ENCODE peak calls at places on chromosomes 12 and 14, in ten cellular contexts. G is foreskin fibroblast, N is colonic mucosa, K is ovary, R is epithelial cell of esophagus, U is kidney epithelial cell, M is sigmoid colon, H is MCF 10A, S is AG09309, C is HL-60. J is an unnamed sample.

GRCh38 chr12:53221203-53222076 is 10.6 kb downstream of the RARG start:
- DNase-seq in N (peak; percentile 81), R (peak; percentile 73), U (no peak), K (peak; percentile 86), M (peak; percentile 85), H (no peak), C (peak; percentile 44), S (no peak), G (peak; percentile 85), J (peak; percentile 77)

GRCh38 chr12:121295123-121295745 is 1.3 kb downstream of the CAMKK2 start:
- DNase-seq in R (peak; percentile 20), K (no peak), H (peak; percentile 20), G (no peak), S (no peak), N (no peak), M (no peak), U (no peak), C (peak; percentile 43), J (no peak)

GRCh38 chr14:24418492-24418873 is 11.0 kb downstream of the CBLN3 start:
- DNase-seq in H (peak; percentile 74), S (peak; percentile 13), R (peak; percentile 86), C (no peak), M (no peak), U (no peak), N (peak; percentile 63), G (no peak), K (peak; percentile 44), J (no peak)

GRCh38 chr14:89454971-89455370 is 37.9 kb upstream of the FOXN3 start:
- DNase-seq in U (no peak), M (peak; percentile 26), H (no peak), C (no peak), R (no peak), K (no peak), S (no peak), N (no peak), G (no peak), J (no peak)

GRCh38 chr14:44353805-44354204 is 153.3 kb downstream of the FSCB start:
- DNase-seq in U (no peak), G (no peak), C (no peak), R (no peak), K (no peak), S (no peak), M (no peak), N (no peak), H (no peak), J (no peak)

GRCh38 chr12:3046441-3047200 is 30.6 kb upstream of the TSPAN9 start:
- DNase-seq in C (no peak), G (no peak), R (peak; percentile 19), N (no peak), H (peak; percentile 73), S (no peak), K (no peak), M (no peak), U (no peak), J (no peak)

GRCh38 chr14:57845802-57846531 is 19.9 kb downstream of the SLC35F4 start:
- DNase-seq in M (no peak), K (no peak), H (no peak), R (no peak), U (no peak), G (peak; percentile 37), N (no peak), C (no peak), S (no peak), J (no peak)

GRCh38 chr12:96205909-96206308 is 11.7 kb downstream of the ELK3 start:
- DNase-seq in M (no peak), S (no peak), C (no peak), H (no peak), U (no peak), R (no peak), N (no peak), G (no peak), K (no peak), J (no peak)

GRCh38 chr14:31913370-31913769 is 163.7 kb upstream of the ARHGAP5 start:
- DNase-seq in G (no peak), N (no peak), R (no peak), H (no peak), S (no peak), U (no peak), K (no peak), C (no peak), M (no peak), J (no peak)

GRCh38 chr14:58501214-58501816 is 73.8 kb downstream of the KIAA0586 start:
- DNase-seq in S (peak; percentile 76), K (no peak), N (peak; percentile 22), G (peak; percentile 82), U (peak; percentile 44), M (no peak), C (peak; percentile 35), R (peak; percentile 81), H (peak; percentile 50), J (no peak)

GRCh38 chr12:68118096-68118755 is 41.3 kb downstream of the IFNG start:
- DNase-seq in G (no peak), M (no peak), H (no peak), U (no peak), R (no peak), N (no peak), S (no peak), C (no peak), K (no peak), J (no peak)

GRCh38 chr12:89351489-89352241 is 636 bp downstream of the DUSP6 start:
- DNase-seq in N (peak; percentile 52), U (no peak), S (no peak), C (no peak), G (peak; percentile 62), R (no peak), H (no peak), M (peak; percentile 71), K (peak; percentile 48), J (peak; percentile 13)

GRCh38 chr12:91772411-91772810 is 373.2 kb downstream of the BTG1 start:
- DNase-seq in H (no peak), C (no peak), M (no peak), K (no peak), N (no peak), S (no peak), G (peak; percentile 17), R (peak; percentile 46), U (no peak), J (no peak)

GRCh38 chr12:108730337-108731104 is 797 bp downstream of the CORO1C start:
- DNase-seq in C (peak; percentile 74), H (peak; percentile 75), M (peak; percentile 90), R (peak; percentile 87), N (peak; percentile 74), U (peak; percentile 56), K (peak; percentile 76), G (peak; percentile 91), S (no peak), J (peak; percentile 31)

GRCh38 chr12:23540572-23540971 is 408.9 kb downstream of the SOX5 start:
- DNase-seq in C (no peak), K (no peak), H (no peak), U (no peak), M (no peak), S (no peak), N (no peak), R (no peak), G (no peak), J (no peak)

GRCh38 chr12:124307556-124307825 is 12.6 kb downstream of the RFLNA start:
- DNase-seq in M (no peak), G (no peak), S (no peak), N (no peak), H (no peak), U (no peak), K (no peak), R (no peak), C (no peak), J (no peak)

GRCh38 chr12:94149781-94150482 is 1.6 kb downstream of the PLXNC1 start:
- DNase-seq in N (peak; percentile 54), G (peak; percentile 49), S (no peak), C (no peak), H (no peak), U (no peak), K (peak; percentile 77), M (peak; percentile 71), R (peak; percentile 6), J (no peak)

DNA sequence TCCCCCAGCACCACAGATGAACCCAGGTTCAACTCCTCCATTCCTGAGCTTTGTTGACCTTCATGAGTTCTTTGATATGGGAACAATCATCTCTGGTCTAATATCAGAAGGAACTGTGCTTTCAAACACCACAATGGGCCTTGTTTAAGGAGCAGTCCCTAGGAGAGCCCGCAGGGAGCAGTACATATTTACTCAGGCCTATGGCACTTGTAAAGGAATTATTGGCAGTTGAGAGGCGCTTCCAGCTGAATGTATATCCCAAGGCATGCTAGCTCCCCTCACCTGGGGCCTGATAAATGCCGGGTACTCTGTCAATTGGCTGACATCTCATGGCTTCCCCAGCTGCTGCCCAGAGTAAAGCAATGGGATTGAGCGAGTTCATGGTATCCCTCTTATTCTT is 76.2 kb downstream of the ZFP36L1 start:
- DNase-seq in M (no peak), S (no peak), U (no peak), N (peak; percentile 55), K (no peak), H (no peak), G (no peak), R (no peak), C (no peak), J (no peak)
- TF ChIP-seq CTCF in M (peak; percentile 15), S (no peak), U (no peak), N (no peak), K (no peak), H (no peak), G (no peak), R (no peak), C (no peak), J (no peak)

DNA sequence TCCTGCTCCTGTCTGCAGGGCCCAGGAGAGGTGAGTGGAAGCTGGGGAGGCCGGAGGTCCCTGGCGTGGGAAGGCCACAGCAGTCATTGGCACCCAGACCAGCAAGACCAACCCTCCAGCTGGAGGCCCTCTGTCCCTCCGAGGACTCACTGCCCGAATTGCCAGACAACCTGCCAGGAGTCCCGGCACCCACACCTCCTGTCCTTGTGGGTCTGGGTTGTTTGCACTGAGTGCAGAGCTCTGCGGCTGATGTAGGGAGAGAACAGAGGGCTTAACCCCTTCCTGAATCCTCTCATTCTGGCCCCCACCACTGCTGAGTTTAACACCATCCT is 204.9 kb downstream of the KIF26A start:
- DNase-seq in M (peak; percentile 56), S (no peak), G (no peak), C (no peak), N (no peak), R (no peak), K (peak; percentile 17), U (no peak), H (no peak), J (no peak)
- TF ChIP-seq CTCF in M (no peak), S (no peak), G (no peak), C (no peak), N (no peak), R (no peak), K (no peak), U (no peak), H (no peak), J (no peak)

DNA sequence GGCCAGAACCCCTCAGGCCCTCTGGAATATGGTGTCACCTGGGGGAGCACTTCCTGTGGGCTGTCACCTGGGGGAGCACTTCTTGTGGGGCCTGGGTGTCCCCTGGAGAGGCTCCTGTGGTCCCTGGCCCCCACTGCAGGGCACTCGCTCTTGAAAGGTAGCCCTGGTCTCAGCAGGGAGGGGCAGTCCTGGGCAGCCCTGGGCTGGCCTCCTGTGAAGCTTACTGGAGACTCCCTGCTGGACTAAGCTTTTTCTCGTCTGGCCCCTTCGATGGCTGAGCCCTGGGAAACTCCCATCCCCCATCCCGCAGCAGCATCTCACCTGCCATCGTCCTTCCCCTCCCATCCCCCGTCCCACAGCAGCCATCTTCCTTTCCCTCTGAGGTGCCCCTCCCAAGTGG is 17.7 kb downstream of the FBRSL1 start:
- DNase-seq in S (no peak), C (no peak), H (no peak), G (no peak), U (no peak), R (no peak), M (no peak), K (no peak), N (no peak), J (no peak)
- TF ChIP-seq CTCF in S (no peak), C (no peak), H (no peak), G (no peak), U (no peak), R (peak; percentile 6), M (no peak), K (no peak), N (no peak), J (no peak)

GRCh38 chr12:113416091-113416754 is 6.0 kb upstream of the SDSL start:
- DNase-seq in G (peak; percentile 54), U (no peak), S (no peak), H (peak; percentile 35), R (no peak), K (no peak), N (no peak), C (peak; percentile 51), M (no peak), J (no peak)
- TF ChIP-seq CTCF in G (no peak), U (no peak), S (no peak), H (no peak), R (no peak), K (no peak), N (no peak), C (no peak), M (no peak), J (no peak)

J was measured in prostate gland.